ENCODE peak calls at places on chromosome 11, in seven cellular contexts. X is EH, Y is amniotic stem cell, F is hepatic stellate cell, J is PC-3, T is COR-L47, S is posterior vena cava. K is an unnamed sample.
A peak's percentile ranks its signal among the peaks of the same experiment; 100 is the strongest.

GRCh38 chr11:1129143-1129665 is 28.5 kb upstream of the MUC5AC start:
- DNase-seq in X (no peak), Y (no peak), F (no peak), J (no peak), T (no peak), S (peak; percentile 45), K (no peak)

GRCh38 chr11:63945482-63946163 is 6.8 kb downstream of the NAA40 start:
- DNase-seq in X (peak; percentile 79), Y (no peak), F (peak; percentile 89), J (peak; percentile 87), T (peak; percentile 59), S (peak; percentile 87), K (peak; percentile 91)

GRCh38 chr11:13769188-13769587 is 100.7 kb downstream of the FAR1 start:
- DNase-seq in X (no peak), Y (no peak), F (no peak), J (no peak), T (no peak), S (no peak), K (no peak)

GRCh38 chr11:26994579-26995210 is 783 bp downstream of the FIBIN start:
- DNase-seq in X (no peak), Y (no peak), F (no peak), J (no peak), T (no peak), S (peak; percentile 73), K (no peak)

GRCh38 chr11:1827095-1827797 is 7.5 kb upstream of the SYT8 start:
- DNase-seq in X (peak; percentile 84), Y (peak; percentile 42), F (peak; percentile 94), J (peak; percentile 90), T (peak; percentile 89), S (peak; percentile 84), K (peak; percentile 98)

GRCh38 chr11:102306048-102306575 is 11.2 kb upstream of the BIRC3 start:
- DNase-seq in X (no peak), Y (no peak), F (no peak), J (peak; percentile 98), T (peak; percentile 70), S (no peak), K (no peak)

GRCh38 chr11:88543902-88544655 is 206.5 kb upstream of the CTSC start:
- DNase-seq in X (peak; percentile 94), Y (peak; percentile 84), F (peak; percentile 53), J (peak; percentile 98), T (peak; percentile 84), S (peak; percentile 93), K (peak; percentile 35)

GRCh38 chr11:116352881-116353280 is 419.9 kb downstream of the BUD13 start:
- DNase-seq in X (no peak), Y (no peak), F (no peak), J (no peak), T (no peak), S (no peak), K (no peak)

GRCh38 chr11:66904055-66904454 is 47.2 kb downstream of the LRFN4 start:
- DNase-seq in X (peak; percentile 45), Y (no peak), F (no peak), J (peak; percentile 83), T (no peak), S (no peak), K (no peak)

K was measured in osteoblast.